ENCODE peak calls at places on chromosome 17, in ten cellular contexts. One of them, this sample, is unnamed.

GRCh38 chr17:57832711-57833596 is 16.9 kb downstream of the MRPS23 start:
- DNase-seq in neural crest cell: peak
- DNase-seq in fibroblast of pulmonary artery: peak
- DNase-seq in lower leg skin: peak
- DNase-seq in ELR: peak
- DNase-seq in midbrain: peak
- DNase-seq in MV-4-11: peak
- DNase-seq in RPMI8226: peak
- DNase-seq in activated CD8-positive, alpha-beta memory T cell treated with anti-CD3 and anti-CD28 coated beads for 1 hour: peak
- DNase-seq in Daoy: peak
- DNase-seq in this sample: peak

GRCh38 chr17:77999413-78000173 is 41.1 kb downstream of the TNRC6C start:
- DNase-seq in fibroblast of pulmonary artery: peak
- DNase-seq in ELR: peak
- DNase-seq in activated CD8-positive, alpha-beta memory T cell treated with anti-CD3 and anti-CD28 coated beads for 1 hour: no peak
- DNase-seq in RPMI8226: no peak
- DNase-seq in Daoy: peak
- DNase-seq in MV-4-11: peak
- DNase-seq in neural crest cell: no peak
- DNase-seq in lower leg skin: no peak
- DNase-seq in midbrain: no peak
- DNase-seq in this sample: no peak

GRCh38 chr17:10337976-10338375 is 34.8 kb downstream of the MYH13 start:
- DNase-seq in RPMI8226: no peak
- DNase-seq in fibroblast of pulmonary artery: no peak
- DNase-seq in activated CD8-positive, alpha-beta memory T cell treated with anti-CD3 and anti-CD28 coated beads for 1 hour: no peak
- DNase-seq in Daoy: peak
- DNase-seq in ELR: no peak
- DNase-seq in MV-4-11: no peak
- DNase-seq in lower leg skin: no peak
- DNase-seq in midbrain: no peak
- DNase-seq in neural crest cell: no peak
- DNase-seq in this sample: no peak

GRCh38 chr17:6092182-6092922 is 22.2 kb downstream of the WSCD1 start:
- DNase-seq in lower leg skin: no peak
- DNase-seq in fibroblast of pulmonary artery: no peak
- DNase-seq in RPMI8226: no peak
- DNase-seq in Daoy: no peak
- DNase-seq in ELR: no peak
- DNase-seq in MV-4-11: no peak
- DNase-seq in midbrain: no peak
- DNase-seq in activated CD8-positive, alpha-beta memory T cell treated with anti-CD3 and anti-CD28 coated beads for 1 hour: no peak
- DNase-seq in neural crest cell: no peak
- DNase-seq in this sample: no peak

GRCh38 chr17:64441772-64442549 is 7.0 kb upstream of the MILR1 start:
- DNase-seq in neural crest cell: no peak
- DNase-seq in MV-4-11: peak
- DNase-seq in lower leg skin: peak
- DNase-seq in Daoy: peak
- DNase-seq in midbrain: peak
- DNase-seq in fibroblast of pulmonary artery: peak
- DNase-seq in ELR: peak
- DNase-seq in activated CD8-positive, alpha-beta memory T cell treated with anti-CD3 and anti-CD28 coated beads for 1 hour: no peak
- DNase-seq in RPMI8226: peak
- DNase-seq in this sample: peak

GRCh38 chr17:5355416-5356129 is 63.9 kb downstream of the NUP88 start:
- DNase-seq in MV-4-11: no peak
- DNase-seq in activated CD8-positive, alpha-beta memory T cell treated with anti-CD3 and anti-CD28 coated beads for 1 hour: no peak
- DNase-seq in fibroblast of pulmonary artery: peak
- DNase-seq in Daoy: no peak
- DNase-seq in midbrain: no peak
- DNase-seq in ELR: no peak
- DNase-seq in lower leg skin: no peak
- DNase-seq in neural crest cell: no peak
- DNase-seq in RPMI8226: no peak
- DNase-seq in this sample: no peak

GRCh38 chr17:1095853-1096675 is 83.7 kb downstream of the ABR start:
- DNase-seq in lower leg skin: no peak
- DNase-seq in neural crest cell: no peak
- DNase-seq in activated CD8-positive, alpha-beta memory T cell treated with anti-CD3 and anti-CD28 coated beads for 1 hour: no peak
- DNase-seq in midbrain: no peak
- DNase-seq in fibroblast of pulmonary artery: no peak
- DNase-seq in MV-4-11: no peak
- DNase-seq in ELR: no peak
- DNase-seq in Daoy: no peak
- DNase-seq in RPMI8226: no peak
- DNase-seq in this sample: no peak

GRCh38 chr17:4317648-4318047 is 48.8 kb downstream of the UBE2G1 start:
- DNase-seq in fibroblast of pulmonary artery: no peak
- DNase-seq in ELR: no peak
- DNase-seq in Daoy: no peak
- DNase-seq in MV-4-11: no peak
- DNase-seq in midbrain: no peak
- DNase-seq in RPMI8226: no peak
- DNase-seq in lower leg skin: no peak
- DNase-seq in activated CD8-positive, alpha-beta memory T cell treated with anti-CD3 and anti-CD28 coated beads for 1 hour: no peak
- DNase-seq in neural crest cell: no peak
- DNase-seq in this sample: no peak

GRCh38 chr17:50056961-50057330 is 1.0 kb downstream of the ITGA3 start:
- DNase-seq in midbrain: no peak
- DNase-seq in MV-4-11: no peak
- DNase-seq in fibroblast of pulmonary artery: peak
- DNase-seq in RPMI8226: peak
- DNase-seq in activated CD8-positive, alpha-beta memory T cell treated with anti-CD3 and anti-CD28 coated beads for 1 hour: no peak
- DNase-seq in ELR: peak
- DNase-seq in neural crest cell: no peak
- DNase-seq in Daoy: peak
- DNase-seq in lower leg skin: no peak
- DNase-seq in this sample: peak

This sample was measured in activated CD8-positive, alpha-beta T cell treated with anti-CD3 and anti-CD28 coated beads, Interleukin-2, amount 10 ng/mL, durations not matched to agents 7 days and 5 days.